ENCODE peak calls at places on chromosome 20, in eight cellular contexts. One of them, this sample, is unnamed.
A peak's percentile ranks its signal among the peaks of the same experiment; 100 is the strongest.

GRCh38 chr20:54194724-54195438 is 13.0 kb upstream of the PFDN4 start:
- DNase-seq in effector CD8-positive, alpha-beta T cell: no peak
- DNase-seq in CD8-positive, alpha-beta memory T cell: no peak
- DNase-seq in NCI-H1092: no peak
- DNase-seq in GOT3: no peak
- DNase-seq in NCI-H774: no peak
- DNase-seq in activated gamma-delta T cell treated with anti-CD3 and anti-CD28 coated beads, Interleukin-2, amount 50 U/mL, for 16 hours: no peak
- DNase-seq in pancreas: no peak
- DNase-seq in this sample: no peak

GRCh38 chr20:34941224-34941623 is 14.4 kb downstream of the GSS start:
- DNase-seq in CD8-positive, alpha-beta memory T cell: no peak
- DNase-seq in effector CD8-positive, alpha-beta T cell: no peak
- DNase-seq in GOT3: no peak
- DNase-seq in activated gamma-delta T cell treated with anti-CD3 and anti-CD28 coated beads, Interleukin-2, amount 50 U/mL, for 16 hours: no peak
- DNase-seq in NCI-H774: no peak
- DNase-seq in NCI-H1092: no peak
- DNase-seq in pancreas: no peak
- DNase-seq in this sample: no peak

GRCh38 chr20:64011366-64011779 is 24.6 kb upstream of the C20orf204 start:
- DNase-seq in CD8-positive, alpha-beta memory T cell: no peak
- DNase-seq in pancreas: no peak
- DNase-seq in effector CD8-positive, alpha-beta T cell: no peak
- DNase-seq in activated gamma-delta T cell treated with anti-CD3 and anti-CD28 coated beads, Interleukin-2, amount 50 U/mL, for 16 hours: no peak
- DNase-seq in NCI-H774: no peak
- DNase-seq in NCI-H1092: no peak
- DNase-seq in GOT3: no peak
- DNase-seq in this sample: no peak

GRCh38 chr20:32354592-32355416 is 3.3 kb upstream of the ASXL1 start:
- DNase-seq in NCI-H1092: no peak
- DNase-seq in CD8-positive, alpha-beta memory T cell: no peak
- DNase-seq in NCI-H774: no peak
- DNase-seq in GOT3: no peak
- DNase-seq in activated gamma-delta T cell treated with anti-CD3 and anti-CD28 coated beads, Interleukin-2, amount 50 U/mL, for 16 hours: no peak
- DNase-seq in pancreas: no peak
- DNase-seq in effector CD8-positive, alpha-beta T cell: no peak
- DNase-seq in this sample: no peak

GRCh38 chr20:48657426-48658197 is 170.2 kb downstream of the PREX1 start:
- DNase-seq in CD8-positive, alpha-beta memory T cell: peak; percentile 74
- DNase-seq in effector CD8-positive, alpha-beta T cell: peak; percentile 55
- DNase-seq in NCI-H774: peak; percentile 26
- DNase-seq in NCI-H1092: peak; percentile 64
- DNase-seq in activated gamma-delta T cell treated with anti-CD3 and anti-CD28 coated beads, Interleukin-2, amount 50 U/mL, for 16 hours: peak; percentile 33
- DNase-seq in pancreas: peak; percentile 51
- DNase-seq in GOT3: no peak
- DNase-seq in this sample: no peak

GRCh38 chr20:1524004-1524403 is 32.8 kb upstream of the SIRPB2 start:
- DNase-seq in activated gamma-delta T cell treated with anti-CD3 and anti-CD28 coated beads, Interleukin-2, amount 50 U/mL, for 16 hours: no peak
- DNase-seq in GOT3: no peak
- DNase-seq in pancreas: no peak
- DNase-seq in NCI-H1092: no peak
- DNase-seq in effector CD8-positive, alpha-beta T cell: no peak
- DNase-seq in CD8-positive, alpha-beta memory T cell: no peak
- DNase-seq in NCI-H774: peak; percentile 11
- DNase-seq in this sample: no peak

GRCh38 chr20:4665591-4665990 is 56.1 kb upstream of the PRND start:
- DNase-seq in pancreas: no peak
- DNase-seq in activated gamma-delta T cell treated with anti-CD3 and anti-CD28 coated beads, Interleukin-2, amount 50 U/mL, for 16 hours: no peak
- DNase-seq in GOT3: no peak
- DNase-seq in CD8-positive, alpha-beta memory T cell: no peak
- DNase-seq in NCI-H1092: no peak
- DNase-seq in effector CD8-positive, alpha-beta T cell: no peak
- DNase-seq in NCI-H774: no peak
- DNase-seq in this sample: no peak

GRCh38 chr20:43375586-43375985 is 82.1 kb upstream of the SRSF6 start:
- DNase-seq in activated gamma-delta T cell treated with anti-CD3 and anti-CD28 coated beads, Interleukin-2, amount 50 U/mL, for 16 hours: no peak
- DNase-seq in NCI-H1092: no peak
- DNase-seq in NCI-H774: no peak
- DNase-seq in effector CD8-positive, alpha-beta T cell: no peak
- DNase-seq in CD8-positive, alpha-beta memory T cell: no peak
- DNase-seq in pancreas: no peak
- DNase-seq in GOT3: no peak
- DNase-seq in this sample: no peak

GRCh38 chr20:62381202-62381797 is 5.6 kb upstream of the RPS21 start:
- DNase-seq in GOT3: no peak
- DNase-seq in pancreas: no peak
- DNase-seq in CD8-positive, alpha-beta memory T cell: no peak
- DNase-seq in NCI-H774: no peak
- DNase-seq in NCI-H1092: no peak
- DNase-seq in activated gamma-delta T cell treated with anti-CD3 and anti-CD28 coated beads, Interleukin-2, amount 50 U/mL, for 16 hours: no peak
- DNase-seq in effector CD8-positive, alpha-beta T cell: no peak
- DNase-seq in this sample: no peak

GRCh38 chr20:13745784-13746183 is 38.9 kb downstream of the ESF1 start:
- DNase-seq in effector CD8-positive, alpha-beta T cell: no peak
- DNase-seq in NCI-H774: no peak
- DNase-seq in activated gamma-delta T cell treated with anti-CD3 and anti-CD28 coated beads, Interleukin-2, amount 50 U/mL, for 16 hours: no peak
- DNase-seq in CD8-positive, alpha-beta memory T cell: no peak
- DNase-seq in NCI-H1092: no peak
- DNase-seq in pancreas: no peak
- DNase-seq in GOT3: no peak
- DNase-seq in this sample: no peak

GRCh38 chr20:8782804-8783203 is 286.1 kb upstream of the PLCB4 start:
- DNase-seq in NCI-H774: no peak
- DNase-seq in effector CD8-positive, alpha-beta T cell: no peak
- DNase-seq in NCI-H1092: no peak
- DNase-seq in pancreas: no peak
- DNase-seq in GOT3: no peak
- DNase-seq in CD8-positive, alpha-beta memory T cell: no peak
- DNase-seq in activated gamma-delta T cell treated with anti-CD3 and anti-CD28 coated beads, Interleukin-2, amount 50 U/mL, for 16 hours: no peak
- DNase-seq in this sample: no peak

GRCh38 chr20:3728354-3728753 is 4.1 kb upstream of the HSPA12B start:
- DNase-seq in GOT3: no peak
- DNase-seq in pancreas: no peak
- DNase-seq in CD8-positive, alpha-beta memory T cell: peak; percentile 26
- DNase-seq in activated gamma-delta T cell treated with anti-CD3 and anti-CD28 coated beads, Interleukin-2, amount 50 U/mL, for 16 hours: no peak
- DNase-seq in effector CD8-positive, alpha-beta T cell: no peak
- DNase-seq in NCI-H774: no peak
- DNase-seq in NCI-H1092: no peak
- DNase-seq in this sample: no peak

This sample was measured in iPS DF 19.7.